ENCODE peak calls at places on chromosomes 2 and 18, in six cellular contexts. One of them, this sample, is unnamed.

GRCh38 chr2:174325932-174326879 is 8.5 kb upstream of the SP9 start:
- DNase-seq in stimulated activated CD8-positive, alpha-beta memory T cell treated with anti-CD3 and anti-CD28 coated beads, Interleukin-15, amount 100 ng/mL, for 4 hours: no peak
- DNase-seq in IMR-90: peak; percentile 28
- DNase-seq in MCF 10A: no peak
- DNase-seq in stimulated activated naive B cell treated with anti-CD40 and anti-IgM and Interleukin-4, amounts not matched to agents 10 μg/mL and 1 μg/mL and 100 μg/mL, for 72 hours: no peak
- DNase-seq in osteocyte: no peak
- DNase-seq in this sample: no peak

GRCh38 chr2:25980951-25981350 is 1.3 kb downstream of the KIF3C start:
- DNase-seq in stimulated activated CD8-positive, alpha-beta memory T cell treated with anti-CD3 and anti-CD28 coated beads, Interleukin-15, amount 100 ng/mL, for 4 hours: no peak
- DNase-seq in IMR-90: no peak
- DNase-seq in MCF 10A: no peak
- DNase-seq in stimulated activated naive B cell treated with anti-CD40 and anti-IgM and Interleukin-4, amounts not matched to agents 10 μg/mL and 1 μg/mL and 100 μg/mL, for 72 hours: no peak
- DNase-seq in osteocyte: no peak
- DNase-seq in this sample: no peak

GRCh38 chr2:196155597-196155996 is 15.8 kb downstream of the STK17B start:
- DNase-seq in stimulated activated CD8-positive, alpha-beta memory T cell treated with anti-CD3 and anti-CD28 coated beads, Interleukin-15, amount 100 ng/mL, for 4 hours: no peak
- DNase-seq in IMR-90: no peak
- DNase-seq in MCF 10A: no peak
- DNase-seq in stimulated activated naive B cell treated with anti-CD40 and anti-IgM and Interleukin-4, amounts not matched to agents 10 μg/mL and 1 μg/mL and 100 μg/mL, for 72 hours: no peak
- DNase-seq in osteocyte: no peak
- DNase-seq in this sample: no peak

GRCh38 chr18:23883277-23883790 is 131.2 kb upstream of the TTC39C start:
- DNase-seq in stimulated activated CD8-positive, alpha-beta memory T cell treated with anti-CD3 and anti-CD28 coated beads, Interleukin-15, amount 100 ng/mL, for 4 hours: no peak
- DNase-seq in IMR-90: peak; percentile 7
- DNase-seq in MCF 10A: peak; percentile 80
- DNase-seq in stimulated activated naive B cell treated with anti-CD40 and anti-IgM and Interleukin-4, amounts not matched to agents 10 μg/mL and 1 μg/mL and 100 μg/mL, for 72 hours: no peak
- DNase-seq in osteocyte: no peak
- DNase-seq in this sample: no peak

GRCh38 chr2:209334188-209335017 is 89.4 kb upstream of the MAP2 start:
- DNase-seq in stimulated activated CD8-positive, alpha-beta memory T cell treated with anti-CD3 and anti-CD28 coated beads, Interleukin-15, amount 100 ng/mL, for 4 hours: no peak
- DNase-seq in IMR-90: peak; percentile 37
- DNase-seq in MCF 10A: peak; percentile 84
- DNase-seq in stimulated activated naive B cell treated with anti-CD40 and anti-IgM and Interleukin-4, amounts not matched to agents 10 μg/mL and 1 μg/mL and 100 μg/mL, for 72 hours: peak; percentile 18
- DNase-seq in osteocyte: no peak
- DNase-seq in this sample: peak; percentile 75

GRCh38 chr2:46913471-46914381 is 1.9 kb downstream of the MCFD2 start:
- DNase-seq in stimulated activated CD8-positive, alpha-beta memory T cell treated with anti-CD3 and anti-CD28 coated beads, Interleukin-15, amount 100 ng/mL, for 4 hours: no peak
- DNase-seq in IMR-90: peak; percentile 78
- DNase-seq in MCF 10A: peak; percentile 84
- DNase-seq in stimulated activated naive B cell treated with anti-CD40 and anti-IgM and Interleukin-4, amounts not matched to agents 10 μg/mL and 1 μg/mL and 100 μg/mL, for 72 hours: no peak
- DNase-seq in osteocyte: no peak
- DNase-seq in this sample: peak; percentile 58

GRCh38 chr2:112881217-112882000 is 29.6 kb upstream of the IL37 start:
- DNase-seq in stimulated activated CD8-positive, alpha-beta memory T cell treated with anti-CD3 and anti-CD28 coated beads, Interleukin-15, amount 100 ng/mL, for 4 hours: no peak
- DNase-seq in IMR-90: peak; percentile 94
- DNase-seq in MCF 10A: peak; percentile 83
- DNase-seq in stimulated activated naive B cell treated with anti-CD40 and anti-IgM and Interleukin-4, amounts not matched to agents 10 μg/mL and 1 μg/mL and 100 μg/mL, for 72 hours: peak; percentile 62
- DNase-seq in osteocyte: no peak
- DNase-seq in this sample: peak; percentile 96

GRCh38 chr2:165846056-165846455 is 52.0 kb upstream of the GALNT3 start:
- DNase-seq in stimulated activated CD8-positive, alpha-beta memory T cell treated with anti-CD3 and anti-CD28 coated beads, Interleukin-15, amount 100 ng/mL, for 4 hours: no peak
- DNase-seq in IMR-90: no peak
- DNase-seq in MCF 10A: no peak
- DNase-seq in stimulated activated naive B cell treated with anti-CD40 and anti-IgM and Interleukin-4, amounts not matched to agents 10 μg/mL and 1 μg/mL and 100 μg/mL, for 72 hours: no peak
- DNase-seq in osteocyte: no peak
- DNase-seq in this sample: no peak

GRCh38 chr2:66813525-66813924 is 378.6 kb downstream of the MEIS1 start:
- DNase-seq in stimulated activated CD8-positive, alpha-beta memory T cell treated with anti-CD3 and anti-CD28 coated beads, Interleukin-15, amount 100 ng/mL, for 4 hours: no peak
- DNase-seq in IMR-90: peak; percentile 58
- DNase-seq in MCF 10A: no peak
- DNase-seq in stimulated activated naive B cell treated with anti-CD40 and anti-IgM and Interleukin-4, amounts not matched to agents 10 μg/mL and 1 μg/mL and 100 μg/mL, for 72 hours: no peak
- DNase-seq in osteocyte: no peak
- DNase-seq in this sample: no peak

GRCh38 chr2:96146151-96146880 is 1.1 kb upstream of the DUSP2 start:
- DNase-seq in stimulated activated CD8-positive, alpha-beta memory T cell treated with anti-CD3 and anti-CD28 coated beads, Interleukin-15, amount 100 ng/mL, for 4 hours: peak; percentile 88
- DNase-seq in IMR-90: peak; percentile 16
- DNase-seq in MCF 10A: peak; percentile 47
- DNase-seq in stimulated activated naive B cell treated with anti-CD40 and anti-IgM and Interleukin-4, amounts not matched to agents 10 μg/mL and 1 μg/mL and 100 μg/mL, for 72 hours: peak; percentile 95
- DNase-seq in osteocyte: no peak
- DNase-seq in this sample: peak; percentile 43

GRCh38 chr2:12302140-12302539 is 414.6 kb upstream of the TRIB2 start:
- DNase-seq in stimulated activated CD8-positive, alpha-beta memory T cell treated with anti-CD3 and anti-CD28 coated beads, Interleukin-15, amount 100 ng/mL, for 4 hours: no peak
- DNase-seq in IMR-90: no peak
- DNase-seq in MCF 10A: no peak
- DNase-seq in stimulated activated naive B cell treated with anti-CD40 and anti-IgM and Interleukin-4, amounts not matched to agents 10 μg/mL and 1 μg/mL and 100 μg/mL, for 72 hours: no peak
- DNase-seq in osteocyte: no peak
- DNase-seq in this sample: no peak

GRCh38 chr2:217993055-217993645 is 9.6 kb downstream of the TNS1 start:
- DNase-seq in stimulated activated CD8-positive, alpha-beta memory T cell treated with anti-CD3 and anti-CD28 coated beads, Interleukin-15, amount 100 ng/mL, for 4 hours: no peak
- DNase-seq in IMR-90: peak; percentile 95
- DNase-seq in MCF 10A: peak; percentile 65
- DNase-seq in stimulated activated naive B cell treated with anti-CD40 and anti-IgM and Interleukin-4, amounts not matched to agents 10 μg/mL and 1 μg/mL and 100 μg/mL, for 72 hours: no peak
- DNase-seq in osteocyte: no peak
- DNase-seq in this sample: peak; percentile 92

GRCh38 chr2:47049502-47049901 is 105.6 kb downstream of the STPG4 start:
- DNase-seq in stimulated activated CD8-positive, alpha-beta memory T cell treated with anti-CD3 and anti-CD28 coated beads, Interleukin-15, amount 100 ng/mL, for 4 hours: no peak
- DNase-seq in IMR-90: no peak
- DNase-seq in MCF 10A: no peak
- DNase-seq in stimulated activated naive B cell treated with anti-CD40 and anti-IgM and Interleukin-4, amounts not matched to agents 10 μg/mL and 1 μg/mL and 100 μg/mL, for 72 hours: no peak
- DNase-seq in osteocyte: no peak
- DNase-seq in this sample: no peak

GRCh38 chr2:54271843-54272600 is 16.0 kb upstream of the TSPYL6 start:
- DNase-seq in stimulated activated CD8-positive, alpha-beta memory T cell treated with anti-CD3 and anti-CD28 coated beads, Interleukin-15, amount 100 ng/mL, for 4 hours: no peak
- DNase-seq in IMR-90: no peak
- DNase-seq in MCF 10A: no peak
- DNase-seq in stimulated activated naive B cell treated with anti-CD40 and anti-IgM and Interleukin-4, amounts not matched to agents 10 μg/mL and 1 μg/mL and 100 μg/mL, for 72 hours: peak; percentile 43
- DNase-seq in osteocyte: no peak
- DNase-seq in this sample: no peak

GRCh38 chr2:101388232-101388631 is 929 bp upstream of the CREG2 start:
- DNase-seq in stimulated activated CD8-positive, alpha-beta memory T cell treated with anti-CD3 and anti-CD28 coated beads, Interleukin-15, amount 100 ng/mL, for 4 hours: no peak
- DNase-seq in IMR-90: peak; percentile 60
- DNase-seq in MCF 10A: peak; percentile 74
- DNase-seq in stimulated activated naive B cell treated with anti-CD40 and anti-IgM and Interleukin-4, amounts not matched to agents 10 μg/mL and 1 μg/mL and 100 μg/mL, for 72 hours: no peak
- DNase-seq in osteocyte: no peak
- DNase-seq in this sample: peak; percentile 52

GRCh38 chr18:62865498-62865897 is 150.2 kb downstream of the PHLPP1 start:
- DNase-seq in stimulated activated CD8-positive, alpha-beta memory T cell treated with anti-CD3 and anti-CD28 coated beads, Interleukin-15, amount 100 ng/mL, for 4 hours: no peak
- DNase-seq in IMR-90: no peak
- DNase-seq in MCF 10A: no peak
- DNase-seq in stimulated activated naive B cell treated with anti-CD40 and anti-IgM and Interleukin-4, amounts not matched to agents 10 μg/mL and 1 μg/mL and 100 μg/mL, for 72 hours: no peak
- DNase-seq in osteocyte: no peak
- DNase-seq in this sample: no peak

GRCh38 chr2:1541812-1542211 is 128.5 kb downstream of the TPO start:
- DNase-seq in stimulated activated CD8-positive, alpha-beta memory T cell treated with anti-CD3 and anti-CD28 coated beads, Interleukin-15, amount 100 ng/mL, for 4 hours: no peak
- DNase-seq in IMR-90: no peak
- DNase-seq in MCF 10A: no peak
- DNase-seq in stimulated activated naive B cell treated with anti-CD40 and anti-IgM and Interleukin-4, amounts not matched to agents 10 μg/mL and 1 μg/mL and 100 μg/mL, for 72 hours: no peak
- DNase-seq in osteocyte: no peak
- DNase-seq in this sample: no peak

This sample was measured in fibroblast of pulmonary artery.